ENCODE peak calls at places on chromosomes 6 and 20, in nine cellular contexts. One of them, this sample, is unnamed.

GRCh38 chr6:47938411-47938810 is 156.6 kb downstream of the OPN5 start:
- DNase-seq in cardiac fibroblast: no peak
- DNase-seq in neural progenitor cell: no peak
- DNase-seq in bronchial epithelial cell: no peak
- DNase-seq in body of pancreas: no peak
- DNase-seq in OCI-LY7: no peak
- DNase-seq in A549: no peak
- DNase-seq in brain microvascular endothelial cell: no peak
- DNase-seq in fibroblast of the aortic adventitia: no peak
- DNase-seq in this sample: no peak

GRCh38 chr6:30889921-30890645 is 5.8 kb downstream of the DDR1 start:
- DNase-seq in cardiac fibroblast: no peak
- DNase-seq in brain microvascular endothelial cell: no peak
- DNase-seq in OCI-LY7: no peak
- DNase-seq in bronchial epithelial cell: peak; percentile 86
- DNase-seq in fibroblast of the aortic adventitia: no peak
- DNase-seq in body of pancreas: no peak
- DNase-seq in neural progenitor cell: no peak
- DNase-seq in A549: no peak
- DNase-seq in this sample: no peak

GRCh38 chr20:57662313-57663240 is 42.4 kb upstream of the ZBP1 start:
- DNase-seq in A549: no peak
- DNase-seq in body of pancreas: peak; percentile 6
- DNase-seq in OCI-LY7: no peak
- DNase-seq in neural progenitor cell: no peak
- DNase-seq in cardiac fibroblast: no peak
- DNase-seq in bronchial epithelial cell: no peak
- DNase-seq in fibroblast of the aortic adventitia: no peak
- DNase-seq in brain microvascular endothelial cell: no peak
- DNase-seq in this sample: no peak

GRCh38 chr6:3734023-3734422 is 17.5 kb downstream of the PXDC1 start:
- DNase-seq in brain microvascular endothelial cell: no peak
- DNase-seq in bronchial epithelial cell: no peak
- DNase-seq in OCI-LY7: no peak
- DNase-seq in fibroblast of the aortic adventitia: no peak
- DNase-seq in neural progenitor cell: no peak
- DNase-seq in cardiac fibroblast: no peak
- DNase-seq in A549: no peak
- DNase-seq in body of pancreas: no peak
- DNase-seq in this sample: no peak

GRCh38 chr20:51496964-51497363 is 45.6 kb downstream of the NFATC2 start:
- DNase-seq in A549: no peak
- DNase-seq in fibroblast of the aortic adventitia: no peak
- DNase-seq in brain microvascular endothelial cell: no peak
- DNase-seq in cardiac fibroblast: no peak
- DNase-seq in OCI-LY7: no peak
- DNase-seq in bronchial epithelial cell: no peak
- DNase-seq in neural progenitor cell: no peak
- DNase-seq in body of pancreas: no peak
- DNase-seq in this sample: no peak

GRCh38 chr6:57224769-57225515 is 2.8 kb upstream of the RAB23 start:
- DNase-seq in OCI-LY7: no peak
- DNase-seq in body of pancreas: no peak
- DNase-seq in bronchial epithelial cell: peak; percentile 36
- DNase-seq in cardiac fibroblast: peak; percentile 68
- DNase-seq in neural progenitor cell: no peak
- DNase-seq in brain microvascular endothelial cell: no peak
- DNase-seq in fibroblast of the aortic adventitia: peak; percentile 70
- DNase-seq in A549: no peak
- DNase-seq in this sample: no peak

GRCh38 chr20:48648482-48649051 is 179.2 kb downstream of the PREX1 start:
- DNase-seq in body of pancreas: no peak
- DNase-seq in fibroblast of the aortic adventitia: no peak
- DNase-seq in cardiac fibroblast: no peak
- DNase-seq in neural progenitor cell: no peak
- DNase-seq in brain microvascular endothelial cell: no peak
- DNase-seq in bronchial epithelial cell: peak; percentile 4
- DNase-seq in OCI-LY7: no peak
- DNase-seq in A549: no peak
- DNase-seq in this sample: no peak

GRCh38 chr6:161434921-161435411 is 161.1 kb upstream of the AGPAT4 start:
- DNase-seq in OCI-LY7: no peak
- DNase-seq in body of pancreas: peak; percentile 70
- DNase-seq in A549: no peak
- DNase-seq in fibroblast of the aortic adventitia: peak; percentile 99
- DNase-seq in bronchial epithelial cell: no peak
- DNase-seq in brain microvascular endothelial cell: peak; percentile 94
- DNase-seq in cardiac fibroblast: peak; percentile 97
- DNase-seq in neural progenitor cell: peak; percentile 59
- DNase-seq in this sample: no peak

GRCh38 chr20:572752-573151 is 29.2 kb upstream of the CSNK2A1 start:
- DNase-seq in cardiac fibroblast: no peak
- DNase-seq in neural progenitor cell: no peak
- DNase-seq in fibroblast of the aortic adventitia: no peak
- DNase-seq in brain microvascular endothelial cell: no peak
- DNase-seq in A549: no peak
- DNase-seq in body of pancreas: no peak
- DNase-seq in bronchial epithelial cell: no peak
- DNase-seq in OCI-LY7: no peak
- DNase-seq in this sample: no peak

GRCh38 chr20:62980970-62981369 is 25.8 kb downstream of the BHLHE23 start:
- DNase-seq in bronchial epithelial cell: no peak
- DNase-seq in body of pancreas: no peak
- DNase-seq in cardiac fibroblast: no peak
- DNase-seq in fibroblast of the aortic adventitia: no peak
- DNase-seq in OCI-LY7: peak; percentile 45
- DNase-seq in A549: no peak
- DNase-seq in neural progenitor cell: peak; percentile 69
- DNase-seq in brain microvascular endothelial cell: no peak
- DNase-seq in this sample: peak; percentile 39

GRCh38 chr6:41638002-41638800 is at the start of gene MDFI:
- DNase-seq in neural progenitor cell: peak; percentile 81
- DNase-seq in A549: no peak
- DNase-seq in body of pancreas: no peak
- DNase-seq in fibroblast of the aortic adventitia: no peak
- DNase-seq in brain microvascular endothelial cell: no peak
- DNase-seq in cardiac fibroblast: no peak
- DNase-seq in OCI-LY7: no peak
- DNase-seq in bronchial epithelial cell: no peak
- DNase-seq in this sample: no peak

GRCh38 chr6:41638801-41639555 is 710 bp downstream of the MDFI start:
- DNase-seq in A549: no peak
- DNase-seq in cardiac fibroblast: peak; percentile 35
- DNase-seq in body of pancreas: no peak
- DNase-seq in fibroblast of the aortic adventitia: no peak
- DNase-seq in bronchial epithelial cell: no peak
- DNase-seq in OCI-LY7: no peak
- DNase-seq in neural progenitor cell: peak; percentile 73
- DNase-seq in brain microvascular endothelial cell: peak; percentile 41
- DNase-seq in this sample: no peak

GRCh38 chr6:41636803-41637178 is 1.5 kb upstream of the MDFI start:
- DNase-seq in brain microvascular endothelial cell: no peak
- DNase-seq in A549: peak; percentile 48
- DNase-seq in OCI-LY7: no peak
- DNase-seq in body of pancreas: peak; percentile 69
- DNase-seq in cardiac fibroblast: no peak
- DNase-seq in bronchial epithelial cell: peak; percentile 78
- DNase-seq in neural progenitor cell: peak; percentile 37
- DNase-seq in fibroblast of the aortic adventitia: no peak
- DNase-seq in this sample: no peak

GRCh38 chr6:41635365-41635764 is 2.9 kb upstream of the MDFI start:
- DNase-seq in bronchial epithelial cell: no peak
- DNase-seq in brain microvascular endothelial cell: no peak
- DNase-seq in OCI-LY7: no peak
- DNase-seq in neural progenitor cell: no peak
- DNase-seq in body of pancreas: no peak
- DNase-seq in A549: no peak
- DNase-seq in cardiac fibroblast: no peak
- DNase-seq in fibroblast of the aortic adventitia: no peak
- DNase-seq in this sample: no peak

DNA sequence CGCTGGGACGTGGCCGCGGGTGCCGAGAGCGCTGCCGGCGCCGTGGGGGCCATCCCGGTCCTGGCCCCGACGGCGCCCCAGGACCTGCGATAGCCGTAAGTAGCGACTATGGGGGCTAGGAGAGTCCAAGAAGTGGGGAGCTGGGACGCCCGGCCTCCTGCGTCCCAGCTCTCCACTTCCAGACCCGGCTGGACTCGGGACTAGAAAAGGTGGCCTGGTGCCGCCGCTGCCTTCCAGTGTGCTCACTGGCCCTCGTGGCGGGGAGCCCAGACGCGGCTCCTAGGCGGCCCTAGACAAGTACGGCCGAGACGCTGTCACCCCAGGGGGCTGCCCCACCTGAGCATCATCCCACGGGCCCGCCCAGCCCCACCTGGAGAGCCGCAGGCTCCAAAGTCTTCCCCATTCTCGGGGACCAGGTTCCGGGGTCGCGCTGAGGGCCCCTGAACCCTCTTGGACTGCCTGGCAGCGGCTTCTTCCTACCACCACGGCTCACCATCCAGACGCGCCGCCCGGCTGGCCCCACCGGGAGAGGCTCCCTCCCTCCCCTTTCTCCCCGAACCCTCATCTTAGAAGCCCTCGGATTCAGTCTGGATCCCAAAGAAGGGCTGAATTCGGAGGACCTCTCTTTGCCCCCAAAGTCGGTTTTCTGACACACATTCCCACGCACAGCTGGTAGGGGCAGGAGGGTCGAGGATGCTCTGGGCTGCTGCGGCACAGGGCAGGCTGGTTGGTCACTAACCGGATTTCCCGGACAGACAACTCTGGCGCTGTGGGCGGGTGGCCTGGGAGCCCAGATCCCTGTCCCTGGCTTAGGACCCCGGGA is 878 bp upstream of the MDFI start:
- DNase-seq in neural progenitor cell: peak; percentile 62
- DNase-seq in A549: no peak
- DNase-seq in cardiac fibroblast: no peak
- DNase-seq in body of pancreas: peak; percentile 20
- DNase-seq in fibroblast of the aortic adventitia: no peak
- DNase-seq in bronchial epithelial cell: no peak
- DNase-seq in brain microvascular endothelial cell: no peak
- DNase-seq in OCI-LY7: no peak
- DNase-seq in this sample: no peak
- H3K4me3 ChIP-seq in neural progenitor cell: peak overlapping the region; percentile 76
- H3K4me3 ChIP-seq in A549: peak overlapping the region; percentile 39
- H3K4me3 ChIP-seq in cardiac fibroblast: peak overlapping the region; percentile 47
- H3K4me3 ChIP-seq in body of pancreas: no peak overlapping the region
- H3K4me3 ChIP-seq in fibroblast of the aortic adventitia: no peak overlapping the region
- H3K4me3 ChIP-seq in bronchial epithelial cell: peak overlapping the region; percentile 72
- H3K4me3 ChIP-seq in brain microvascular endothelial cell: peak overlapping the region; percentile 68
- H3K4me3 ChIP-seq in OCI-LY7: no peak overlapping the region
- H3K4me3 ChIP-seq in this sample: no peak overlapping the region

DNA sequence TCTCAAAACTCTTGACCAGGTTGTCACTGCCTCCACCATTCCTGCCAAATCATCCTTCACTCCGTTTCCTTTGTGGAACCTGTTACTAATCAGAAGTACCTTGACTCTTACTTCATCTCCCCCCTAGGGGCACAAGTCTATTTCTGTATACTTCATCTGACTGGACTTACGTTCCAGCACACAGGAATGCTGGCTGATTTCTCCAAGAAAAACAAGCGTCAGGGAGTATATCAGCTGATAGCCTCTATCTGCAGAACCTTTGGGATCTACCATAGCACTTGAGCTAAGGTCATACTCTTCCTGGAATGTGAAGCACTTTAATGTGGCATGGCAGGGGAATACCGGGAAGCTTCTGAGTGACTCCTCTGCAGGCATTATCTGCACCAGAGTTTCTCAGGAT is 178.1 kb upstream of the MOCS1 start:
- DNase-seq in OCI-LY7: no peak
- DNase-seq in bronchial epithelial cell: peak; percentile 18
- DNase-seq in A549: no peak
- DNase-seq in fibroblast of the aortic adventitia: no peak
- DNase-seq in neural progenitor cell: no peak
- DNase-seq in body of pancreas: no peak
- DNase-seq in cardiac fibroblast: no peak
- DNase-seq in brain microvascular endothelial cell: no peak
- DNase-seq in this sample: no peak
- TF ChIP-seq CTCF in OCI-LY7: no peak
- TF ChIP-seq CTCF in bronchial epithelial cell: no peak
- TF ChIP-seq CTCF in A549: no peak
- TF ChIP-seq CTCF in fibroblast of the aortic adventitia: no peak
- TF ChIP-seq CTCF in neural progenitor cell: peak; percentile 13
- TF ChIP-seq CTCF in body of pancreas: no peak
- TF ChIP-seq CTCF in cardiac fibroblast: no peak
- TF ChIP-seq CTCF in brain microvascular endothelial cell: no peak
- TF ChIP-seq CTCF in this sample: no peak

DNA sequence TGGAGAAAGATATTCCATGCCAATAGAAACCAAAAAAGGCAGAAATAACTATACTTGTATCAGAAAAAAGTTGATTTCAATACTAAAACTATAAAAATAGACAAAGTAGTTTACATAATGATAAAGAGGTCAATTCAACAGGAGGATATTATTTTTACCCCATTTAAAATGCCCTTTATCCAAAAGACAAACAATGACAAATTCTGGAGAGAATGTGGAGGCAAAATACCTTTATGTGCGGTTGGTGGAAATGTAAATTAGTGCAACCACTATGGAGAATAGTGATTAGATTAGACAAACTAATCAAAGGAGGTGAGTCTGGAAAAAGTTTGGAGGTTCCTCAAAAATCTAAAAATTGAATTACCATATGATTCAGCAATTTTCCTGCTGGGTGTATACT is 1262.3 kb downstream of the GRIK2 start:
- DNase-seq in cardiac fibroblast: no peak
- DNase-seq in body of pancreas: no peak
- DNase-seq in OCI-LY7: no peak
- DNase-seq in A549: no peak
- DNase-seq in bronchial epithelial cell: no peak
- DNase-seq in brain microvascular endothelial cell: no peak
- DNase-seq in neural progenitor cell: no peak
- DNase-seq in fibroblast of the aortic adventitia: no peak
- DNase-seq in this sample: no peak
- H3K4me3 ChIP-seq in cardiac fibroblast: no peak overlapping the region
- H3K4me3 ChIP-seq in body of pancreas: no peak overlapping the region
- H3K4me3 ChIP-seq in OCI-LY7: no peak overlapping the region
- H3K4me3 ChIP-seq in A549: no peak overlapping the region
- H3K4me3 ChIP-seq in bronchial epithelial cell: no peak overlapping the region
- H3K4me3 ChIP-seq in brain microvascular endothelial cell: no peak overlapping the region
- H3K4me3 ChIP-seq in neural progenitor cell: no peak overlapping the region
- H3K4me3 ChIP-seq in fibroblast of the aortic adventitia: no peak overlapping the region
- H3K4me3 ChIP-seq in this sample: no peak overlapping the region

DNA sequence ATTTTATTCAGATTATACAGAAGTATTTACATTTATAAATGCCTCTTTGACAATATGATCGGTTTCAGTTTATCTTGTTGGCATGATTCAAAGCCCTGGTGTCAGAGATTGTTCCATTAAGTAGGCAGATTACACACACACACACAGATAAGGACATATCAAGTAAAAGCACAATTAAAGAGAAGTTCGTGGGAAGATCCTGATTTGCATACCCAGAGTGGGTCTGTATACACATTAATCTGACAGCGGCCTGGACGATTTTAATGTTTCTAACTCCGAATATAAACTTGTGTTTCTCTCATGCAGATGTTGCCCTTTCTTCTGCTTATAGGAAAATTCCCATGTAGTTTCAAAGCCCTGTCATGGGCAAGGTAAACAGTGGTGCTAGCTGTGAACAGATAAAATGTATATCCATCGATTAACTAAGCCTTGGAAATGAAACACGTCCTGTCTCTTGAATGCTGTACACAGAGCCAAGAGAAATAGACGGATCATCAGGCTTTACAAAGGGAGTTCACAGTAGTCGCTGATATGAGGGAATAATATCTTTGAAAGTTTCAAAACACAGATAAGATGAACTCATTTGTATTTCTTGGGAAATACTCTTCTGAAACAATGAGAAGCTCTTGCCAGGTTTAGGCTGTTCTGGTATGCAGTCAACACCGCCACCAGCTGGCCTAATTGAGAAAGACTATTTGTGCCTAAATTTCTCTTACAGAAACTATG is 108.2 kb upstream of the GMDS start:
- DNase-seq in cardiac fibroblast: peak; percentile 90
- DNase-seq in OCI-LY7: peak; percentile 55
- DNase-seq in fibroblast of the aortic adventitia: peak; percentile 93
- DNase-seq in brain microvascular endothelial cell: peak; percentile 86
- DNase-seq in neural progenitor cell: peak; percentile 75
- DNase-seq in bronchial epithelial cell: peak; percentile 74
- DNase-seq in A549: peak; percentile 33
- DNase-seq in body of pancreas: peak; percentile 83
- DNase-seq in this sample: peak; percentile 73
- TF ChIP-seq CTCF in cardiac fibroblast: peak; percentile 74
- TF ChIP-seq CTCF in OCI-LY7: peak; percentile 94
- TF ChIP-seq CTCF in fibroblast of the aortic adventitia: peak; percentile 76
- TF ChIP-seq CTCF in brain microvascular endothelial cell: peak; percentile 82
- TF ChIP-seq CTCF in neural progenitor cell: peak; percentile 91
- TF ChIP-seq CTCF in bronchial epithelial cell: peak; percentile 67
- TF ChIP-seq CTCF in A549: peak; percentile 73
- TF ChIP-seq CTCF in body of pancreas: peak; percentile 55
- TF ChIP-seq CTCF in this sample: peak; percentile 68